ENCODE peak calls at places on chromosomes 3 and 15, in ten cellular contexts. One of them, this sample, is unnamed.

GRCh38 chr15:68700395-68701123 is 120.1 kb downstream of the ANP32A start:
- DNase-seq in ovary: peak; percentile 76
- DNase-seq in gastrocnemius medialis: no peak
- DNase-seq in Panc1: no peak
- DNase-seq in body of pancreas: peak; percentile 10
- DNase-seq in GM13977: no peak
- DNase-seq in A549: no peak
- DNase-seq in lower leg skin: no peak
- DNase-seq in GM12865: no peak
- DNase-seq in K562: no peak
- DNase-seq in this sample: no peak

GRCh38 chr15:100633763-100634075 is 31.3 kb downstream of the ASB7 start:
- DNase-seq in ovary: no peak
- DNase-seq in gastrocnemius medialis: no peak
- DNase-seq in Panc1: no peak
- DNase-seq in body of pancreas: no peak
- DNase-seq in GM13977: no peak
- DNase-seq in A549: no peak
- DNase-seq in lower leg skin: no peak
- DNase-seq in GM12865: no peak
- DNase-seq in K562: no peak
- DNase-seq in this sample: no peak

GRCh38 chr15:50993598-50993997 is 85.1 kb downstream of the AP4E1 start:
- DNase-seq in ovary: no peak
- DNase-seq in gastrocnemius medialis: no peak
- DNase-seq in Panc1: no peak
- DNase-seq in body of pancreas: no peak
- DNase-seq in GM13977: no peak
- DNase-seq in A549: no peak
- DNase-seq in lower leg skin: no peak
- DNase-seq in GM12865: no peak
- DNase-seq in K562: no peak
- DNase-seq in this sample: no peak

GRCh38 chr3:147773236-147773635 is 364.1 kb downstream of the ZIC1 start:
- DNase-seq in ovary: no peak
- DNase-seq in gastrocnemius medialis: no peak
- DNase-seq in Panc1: no peak
- DNase-seq in body of pancreas: no peak
- DNase-seq in GM13977: no peak
- DNase-seq in A549: no peak
- DNase-seq in lower leg skin: no peak
- DNase-seq in GM12865: no peak
- DNase-seq in K562: no peak
- DNase-seq in this sample: no peak

GRCh38 chr15:43285609-43286037 is 18.9 kb upstream of the TGM5 start:
- DNase-seq in ovary: peak; percentile 44
- DNase-seq in gastrocnemius medialis: no peak
- DNase-seq in Panc1: peak; percentile 67
- DNase-seq in body of pancreas: peak; percentile 69
- DNase-seq in GM13977: peak; percentile 86
- DNase-seq in A549: peak; percentile 70
- DNase-seq in lower leg skin: no peak
- DNase-seq in GM12865: peak; percentile 77
- DNase-seq in K562: peak; percentile 81
- DNase-seq in this sample: no peak

GRCh38 chr3:9795212-9795611 is 2.3 kb downstream of the ARPC4 start:
- DNase-seq in ovary: no peak
- DNase-seq in gastrocnemius medialis: no peak
- DNase-seq in Panc1: no peak
- DNase-seq in body of pancreas: no peak
- DNase-seq in GM13977: no peak
- DNase-seq in A549: no peak
- DNase-seq in lower leg skin: no peak
- DNase-seq in GM12865: peak; percentile 47
- DNase-seq in K562: no peak
- DNase-seq in this sample: no peak

GRCh38 chr3:58306662-58307286 is 454 bp downstream of the HTD2 start:
- DNase-seq in ovary: peak; percentile 56
- DNase-seq in gastrocnemius medialis: no peak
- DNase-seq in Panc1: no peak
- DNase-seq in body of pancreas: peak; percentile 41
- DNase-seq in GM13977: peak; percentile 52
- DNase-seq in A549: peak; percentile 40
- DNase-seq in lower leg skin: peak; percentile 89
- DNase-seq in GM12865: peak; percentile 58
- DNase-seq in K562: peak; percentile 37
- DNase-seq in this sample: no peak

GRCh38 chr3:63644212-63644777 is 8.2 kb upstream of the SNTN start:
- DNase-seq in ovary: no peak
- DNase-seq in gastrocnemius medialis: no peak
- DNase-seq in Panc1: no peak
- DNase-seq in body of pancreas: no peak
- DNase-seq in GM13977: no peak
- DNase-seq in A549: no peak
- DNase-seq in lower leg skin: no peak
- DNase-seq in GM12865: no peak
- DNase-seq in K562: no peak
- DNase-seq in this sample: no peak

GRCh38 chr15:48592221-48592731 is 53.2 kb downstream of the FBN1 start:
- DNase-seq in ovary: no peak
- DNase-seq in gastrocnemius medialis: no peak
- DNase-seq in Panc1: no peak
- DNase-seq in body of pancreas: no peak
- DNase-seq in GM13977: no peak
- DNase-seq in A549: peak; percentile 9
- DNase-seq in lower leg skin: no peak
- DNase-seq in GM12865: no peak
- DNase-seq in K562: peak; percentile 55
- DNase-seq in this sample: no peak

DNA sequence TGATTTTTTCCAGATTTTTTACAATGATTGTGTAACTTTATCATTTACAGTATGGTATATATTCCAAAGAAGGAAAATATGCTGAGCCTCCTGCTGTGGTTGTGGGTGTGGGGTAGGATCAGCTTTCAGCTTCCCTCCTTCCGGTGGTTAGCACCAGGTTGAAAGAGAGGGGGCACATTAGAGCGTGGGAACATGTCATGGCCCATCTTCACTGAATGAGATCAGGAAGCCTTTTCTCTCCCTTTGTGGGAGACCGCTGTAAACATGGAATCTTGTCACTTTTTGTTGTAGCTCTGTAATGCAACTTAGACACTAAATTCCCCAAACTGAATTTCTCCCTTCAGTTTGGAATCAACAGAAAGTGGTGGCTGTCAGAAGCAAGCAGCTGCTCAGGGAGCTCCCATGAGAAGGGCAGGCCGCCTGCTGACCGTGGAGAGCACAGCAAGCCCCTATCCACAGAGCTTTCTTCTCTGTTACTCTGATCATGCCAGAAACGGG is 86.7 kb upstream of the LIMD1 start:
- DNase-seq in ovary: no peak
- DNase-seq in gastrocnemius medialis: no peak
- DNase-seq in Panc1: no peak
- DNase-seq in body of pancreas: no peak
- DNase-seq in GM13977: no peak
- DNase-seq in A549: peak; percentile 27
- DNase-seq in lower leg skin: no peak
- DNase-seq in GM12865: no peak
- DNase-seq in K562: peak; percentile 55
- DNase-seq in this sample: no peak
- TF ChIP-seq CTCF in ovary: no peak
- TF ChIP-seq CTCF in gastrocnemius medialis: peak; percentile 46
- TF ChIP-seq CTCF in Panc1: peak; percentile 45
- TF ChIP-seq CTCF in body of pancreas: no peak
- TF ChIP-seq CTCF in GM13977: peak; percentile 15
- TF ChIP-seq CTCF in A549: no peak
- TF ChIP-seq CTCF in lower leg skin: no peak
- TF ChIP-seq CTCF in GM12865: no peak
- TF ChIP-seq CTCF in K562: peak; percentile 62
- TF ChIP-seq CTCF in this sample: peak; percentile 23

DNA sequence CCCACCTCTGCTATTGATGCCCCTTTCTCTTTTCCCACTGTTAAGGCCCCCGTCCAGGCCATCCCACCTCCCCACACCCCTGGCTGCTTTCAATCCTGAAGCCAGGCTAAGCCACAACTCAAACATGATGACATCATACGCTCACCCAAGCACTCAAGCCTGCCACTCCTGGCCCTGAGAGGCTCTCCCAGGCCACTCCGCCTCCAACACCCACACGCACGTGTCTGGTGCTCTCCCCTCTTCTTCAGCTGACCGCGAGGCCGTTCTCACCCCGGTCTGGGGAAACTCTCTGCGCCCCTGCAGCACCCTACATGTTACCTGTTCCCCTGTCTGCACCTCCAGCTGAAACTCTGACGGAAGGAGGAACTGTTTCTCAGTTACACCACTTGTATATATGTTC is 6.2 kb downstream of the ZXDC start:
- DNase-seq in ovary: no peak
- DNase-seq in gastrocnemius medialis: no peak
- DNase-seq in Panc1: no peak
- DNase-seq in body of pancreas: peak; percentile 4
- DNase-seq in GM13977: no peak
- DNase-seq in A549: no peak
- DNase-seq in lower leg skin: peak; percentile 23
- DNase-seq in GM12865: no peak
- DNase-seq in K562: no peak
- DNase-seq in this sample: no peak
- TF ChIP-seq CTCF in ovary: no peak
- TF ChIP-seq CTCF in gastrocnemius medialis: no peak
- TF ChIP-seq CTCF in Panc1: no peak
- TF ChIP-seq CTCF in body of pancreas: no peak
- TF ChIP-seq CTCF in GM13977: no peak
- TF ChIP-seq CTCF in A549: no peak
- TF ChIP-seq CTCF in lower leg skin: no peak
- TF ChIP-seq CTCF in GM12865: no peak
- TF ChIP-seq CTCF in K562: no peak
- TF ChIP-seq CTCF in this sample: no peak

GRCh38 chr3:194621947-194622346 is 11.3 kb downstream of the TMEM44 start:
- DNase-seq in ovary: no peak
- DNase-seq in gastrocnemius medialis: no peak
- DNase-seq in Panc1: no peak
- DNase-seq in body of pancreas: no peak
- DNase-seq in GM13977: no peak
- DNase-seq in A549: no peak
- DNase-seq in lower leg skin: no peak
- DNase-seq in GM12865: no peak
- DNase-seq in K562: no peak
- DNase-seq in this sample: peak; percentile 27

GRCh38 chr3:194620192-194620591 is 13.0 kb downstream of the TMEM44 start:
- DNase-seq in ovary: no peak
- DNase-seq in gastrocnemius medialis: no peak
- DNase-seq in Panc1: no peak
- DNase-seq in body of pancreas: no peak
- DNase-seq in GM13977: no peak
- DNase-seq in A549: no peak
- DNase-seq in lower leg skin: no peak
- DNase-seq in GM12865: no peak
- DNase-seq in K562: no peak
- DNase-seq in this sample: no peak

GRCh38 chr3:194622621-194623360 is 10.4 kb downstream of the TMEM44 start:
- DNase-seq in ovary: no peak
- DNase-seq in gastrocnemius medialis: no peak
- DNase-seq in Panc1: no peak
- DNase-seq in body of pancreas: no peak
- DNase-seq in GM13977: no peak
- DNase-seq in A549: no peak
- DNase-seq in lower leg skin: no peak
- DNase-seq in GM12865: no peak
- DNase-seq in K562: no peak
- DNase-seq in this sample: peak; percentile 9

GRCh38 chr3:194624956-194625355 is 8.3 kb downstream of the TMEM44 start:
- DNase-seq in ovary: no peak
- DNase-seq in gastrocnemius medialis: no peak
- DNase-seq in Panc1: no peak
- DNase-seq in body of pancreas: no peak
- DNase-seq in GM13977: no peak
- DNase-seq in A549: no peak
- DNase-seq in lower leg skin: no peak
- DNase-seq in GM12865: no peak
- DNase-seq in K562: no peak
- DNase-seq in this sample: no peak

DNA sequence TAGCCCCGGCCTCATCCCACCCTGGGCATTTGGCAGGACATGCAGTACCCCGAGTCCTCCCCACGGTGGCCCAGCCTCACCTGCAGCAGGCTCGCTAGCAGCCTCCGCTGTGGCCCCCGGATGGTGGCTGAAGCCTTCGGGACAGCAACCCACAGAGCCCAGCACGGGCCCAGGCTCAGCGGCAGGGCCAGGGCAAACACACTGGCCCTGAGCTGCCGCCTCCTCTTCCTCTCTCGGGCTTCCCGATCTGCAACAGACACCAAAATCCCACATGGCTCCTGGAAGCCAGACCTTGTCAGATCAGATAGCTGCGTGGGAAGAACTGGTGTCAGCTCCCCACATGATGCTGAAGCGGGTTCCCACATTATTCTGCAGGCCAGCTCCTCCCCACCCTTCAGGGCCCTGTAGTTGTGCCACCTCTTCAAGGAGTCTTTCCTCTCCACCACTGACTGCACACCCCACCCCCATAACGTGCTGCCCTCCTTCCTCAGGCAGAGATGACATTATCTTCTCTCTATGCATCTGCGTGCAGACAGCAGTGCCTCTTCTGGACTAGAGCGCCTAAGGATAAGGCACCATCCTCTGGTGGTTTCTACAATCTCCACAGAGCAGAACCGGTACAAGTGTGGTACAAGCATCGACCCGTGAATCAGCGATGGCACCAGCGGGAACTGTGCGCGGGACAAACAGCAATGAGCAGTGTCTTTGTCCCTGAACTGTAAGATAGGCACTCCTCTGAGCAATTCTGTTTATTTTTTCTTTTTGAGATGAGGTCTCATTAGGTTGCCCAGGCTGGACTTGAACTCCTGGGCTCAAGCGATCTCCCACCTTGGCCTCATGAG is 9.5 kb downstream of the TMEM44 start:
- DNase-seq in ovary: no peak
- DNase-seq in gastrocnemius medialis: no peak
- DNase-seq in Panc1: no peak
- DNase-seq in body of pancreas: no peak
- DNase-seq in GM13977: no peak
- DNase-seq in A549: no peak
- DNase-seq in lower leg skin: no peak
- DNase-seq in GM12865: no peak
- DNase-seq in K562: no peak
- DNase-seq in this sample: peak; percentile 27
- TF ChIP-seq CTCF in ovary: no peak
- TF ChIP-seq CTCF in gastrocnemius medialis: no peak
- TF ChIP-seq CTCF in Panc1: no peak
- TF ChIP-seq CTCF in body of pancreas: no peak
- TF ChIP-seq CTCF in GM13977: no peak
- TF ChIP-seq CTCF in A549: no peak
- TF ChIP-seq CTCF in lower leg skin: no peak
- TF ChIP-seq CTCF in GM12865: no peak
- TF ChIP-seq CTCF in K562: peak; percentile 5
- TF ChIP-seq CTCF in this sample: no peak

DNA sequence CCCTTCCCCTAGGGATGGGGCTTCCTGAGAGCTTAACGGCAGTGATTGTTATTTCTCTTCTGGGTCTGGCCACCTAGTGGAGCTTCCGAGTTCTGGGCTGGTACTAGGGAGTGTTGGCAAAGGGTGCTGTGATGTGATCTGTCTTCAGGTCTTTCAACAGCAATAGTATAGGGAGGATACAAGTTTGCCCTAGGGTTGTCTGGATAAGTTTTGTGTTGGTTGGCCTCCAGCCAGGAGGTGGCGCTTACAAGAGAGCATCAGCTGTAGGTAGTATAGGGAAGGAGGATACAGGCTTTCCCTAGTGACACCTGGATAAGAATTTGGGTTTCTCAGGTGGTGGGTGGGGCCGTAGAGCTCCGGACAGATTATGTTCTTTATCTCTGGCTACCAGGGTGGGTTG is 19.2 kb upstream of the CPOX start:
- DNase-seq in ovary: no peak
- DNase-seq in gastrocnemius medialis: no peak
- DNase-seq in Panc1: no peak
- DNase-seq in body of pancreas: peak; percentile 15
- DNase-seq in GM13977: no peak
- DNase-seq in A549: peak; percentile 16
- DNase-seq in lower leg skin: peak; percentile 90
- DNase-seq in GM12865: peak; percentile 90
- DNase-seq in K562: peak; percentile 17
- DNase-seq in this sample: no peak
- TF ChIP-seq CTCF in ovary: no peak
- TF ChIP-seq CTCF in gastrocnemius medialis: no peak
- TF ChIP-seq CTCF in Panc1: peak; percentile 44
- TF ChIP-seq CTCF in body of pancreas: no peak
- TF ChIP-seq CTCF in GM13977: peak; percentile 34
- TF ChIP-seq CTCF in A549: no peak
- TF ChIP-seq CTCF in lower leg skin: no peak
- TF ChIP-seq CTCF in GM12865: peak; percentile 42
- TF ChIP-seq CTCF in K562: no peak
- TF ChIP-seq CTCF in this sample: no peak